ENCODE peak calls at places on chromosomes 11 and 22, in six cellular contexts. W is PC-3, C is activated B cell treated with CpG ODN at 0.5 μM for 24 hours, I is GM10248, V is cardiac fibroblast, M is tibial nerve. G is an unnamed sample.
A peak's percentile ranks its signal among the peaks of the same experiment; 100 is the strongest.

GRCh38 chr11:794766-795637 is 3.1 kb downstream of the SLC25A22 start:
- DNase-seq in W (no peak), C (no peak), I (no peak), V (no peak), M (no peak), G (no peak)

GRCh38 chr22:36860017-36860416 is 789 bp upstream of the NCF4 start:
- DNase-seq in W (no peak), C (no peak), I (no peak), V (no peak), M (no peak), G (no peak)

GRCh38 chr11:131672191-131672590 is 301.8 kb downstream of the NTM start:
- DNase-seq in W (no peak), C (no peak), I (no peak), V (no peak), M (no peak), G (no peak)

GRCh38 chr22:35638408-35638807 is 9.8 kb upstream of the APOL6 start:
- DNase-seq in W (no peak), C (no peak), I (no peak), V (peak; percentile 91), M (peak; percentile 72), G (no peak)

GRCh38 chr11:69215784-69216415 is 60.2 kb downstream of the SMIM38 start:
- DNase-seq in W (peak; percentile 65), C (no peak), I (no peak), V (peak; percentile 5), M (no peak), G (no peak)

GRCh38 chr11:45278721-45279120 is 7.4 kb downstream of the SYT13 start:
- DNase-seq in W (no peak), C (no peak), I (no peak), V (no peak), M (no peak), G (no peak)

GRCh38 chr11:73429121-73429740 is 53.0 kb downstream of the RELT start:
- DNase-seq in W (peak; percentile 68), C (no peak), I (no peak), V (peak; percentile 59), M (no peak), G (no peak)

GRCh38 chr22:22703715-22704114 is 59.3 kb downstream of the GGTLC2 start:
- DNase-seq in W (peak; percentile 77), C (no peak), I (no peak), V (peak; percentile 45), M (no peak), G (no peak)

GRCh38 chr11:118689503-118689851 is 10.0 kb upstream of the TREH start:
- DNase-seq in W (no peak), C (no peak), I (no peak), V (no peak), M (no peak), G (no peak)

GRCh38 chr22:50677493-50678217 is 5.0 kb downstream of the SHANK3 start:
- DNase-seq in W (no peak), C (no peak), I (peak; percentile 10), V (no peak), M (no peak), G (no peak)

GRCh38 chr11:96341237-96342130 is 1.5 kb downstream of the MAML2 start:
- DNase-seq in W (peak; percentile 52), C (peak; percentile 54), I (peak; percentile 65), V (peak; percentile 74), M (peak; percentile 49), G (peak; percentile 52)

DNA sequence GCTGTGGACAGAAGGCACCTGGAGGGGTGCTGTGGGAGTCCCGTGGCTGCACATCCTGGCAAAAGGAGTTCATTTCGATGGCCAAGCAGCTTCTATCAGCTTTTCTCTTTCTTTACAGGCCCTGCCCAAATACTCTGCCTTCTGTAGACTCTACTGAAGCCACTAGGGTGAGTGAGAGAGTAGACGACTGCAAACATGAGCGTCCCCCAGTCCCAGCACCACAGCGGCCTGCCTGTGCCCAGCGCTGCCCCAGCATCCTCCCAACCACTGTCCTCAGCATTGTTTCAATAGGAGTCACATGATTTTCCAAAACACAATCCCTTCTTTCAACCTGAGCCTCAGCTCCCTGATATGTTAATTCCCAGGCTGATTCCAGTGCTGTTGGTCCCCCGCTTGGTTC is 110.0 kb downstream of the KIRREL3 start:
- DNase-seq in W (no peak), C (no peak), I (no peak), V (no peak), M (no peak), G (no peak)
- TF ChIP-seq CTCF in W (no peak), C (no peak), I (no peak), V (no peak), M (no peak), G (no peak)

GRCh38 chr11:28581286-28582242 is 473.4 kb downstream of the METTL15 start:
- DNase-seq in W (peak; percentile 6), C (no peak), I (no peak), V (peak; percentile 18), M (no peak), G (no peak)
- TF ChIP-seq CTCF in W (no peak), C (no peak), I (no peak), V (no peak), M (no peak), G (no peak)

GRCh38 chr11:102064316-102064715 is 17.1 kb downstream of the CFAP300 start:
- DNase-seq in W (no peak), C (no peak), I (no peak), V (no peak), M (no peak), G (no peak)

GRCh38 chr11:102062106-102062505 is 14.9 kb downstream of the CFAP300 start:
- DNase-seq in W (no peak), C (no peak), I (no peak), V (no peak), M (no peak), G (no peak)

DNA sequence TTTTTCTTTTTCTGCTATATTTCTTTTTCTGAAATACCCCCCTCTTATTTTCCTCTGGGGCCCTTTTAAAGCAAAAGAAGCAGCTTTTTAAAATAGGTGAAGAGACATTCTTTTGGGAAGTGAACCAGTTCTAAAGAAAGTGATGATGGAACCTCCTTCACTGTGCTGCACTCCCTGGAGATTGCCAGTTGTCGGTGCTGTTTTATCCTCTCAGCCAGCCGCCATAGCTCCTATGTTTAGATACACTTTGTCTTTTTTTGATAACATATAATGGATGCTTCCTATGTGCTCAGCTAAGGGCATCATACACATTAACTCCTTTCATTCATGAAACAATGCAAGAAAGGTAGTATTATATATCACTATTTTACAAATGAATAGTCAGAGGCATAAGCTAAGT is 14.0 kb downstream of the CFAP300 start:
- DNase-seq in W (no peak), C (no peak), I (no peak), V (peak; percentile 37), M (no peak), G (no peak)
- TF ChIP-seq CTCF in W (peak; percentile 47), C (no peak), I (no peak), V (peak; percentile 52), M (no peak), G (no peak)

GRCh38 chr11:75144716-75145014 is 6.2 kb upstream of the SLCO2B1 start:
- DNase-seq in W (no peak), C (no peak), I (no peak), V (no peak), M (no peak), G (no peak)
- TF ChIP-seq CTCF in W (peak; percentile 1), C (no peak), I (no peak), V (no peak), M (no peak), G (peak; percentile 53)

DNA sequence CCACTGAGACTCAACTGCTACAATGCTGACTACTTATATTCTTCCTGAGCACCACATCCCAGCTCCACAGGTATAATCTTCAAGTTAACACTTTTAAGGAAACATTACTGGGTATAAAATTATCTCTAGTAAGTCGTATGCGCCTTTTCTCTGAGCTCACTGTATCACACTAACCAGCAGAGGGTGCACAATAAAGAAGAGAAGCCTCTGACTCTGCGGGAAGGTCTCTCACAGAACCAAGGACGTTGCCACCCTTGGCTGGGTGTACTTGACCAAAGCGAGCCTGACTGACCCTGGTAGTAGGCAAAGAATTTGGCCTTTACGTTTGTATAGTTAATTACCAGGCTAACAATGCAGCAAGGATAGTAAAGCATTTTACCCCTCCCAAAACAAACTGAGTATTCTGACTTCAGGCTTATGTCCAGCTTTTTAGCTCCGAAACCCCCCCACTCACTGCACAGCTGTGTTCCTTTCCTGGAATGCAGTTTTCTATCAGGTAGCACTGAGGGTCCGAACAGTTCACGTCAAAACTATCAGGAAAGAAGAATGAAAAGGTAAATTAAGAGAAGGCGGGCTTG is at the start of gene BTBD18:
- DNase-seq in W (peak; percentile 79), C (no peak), I (peak; percentile 51), V (peak; percentile 78), M (no peak), G (no peak)
- TF ChIP-seq CTCF in W (peak; percentile 87), C (no peak), I (peak; percentile 34), V (peak; percentile 59), M (peak; percentile 33), G (peak; percentile 25)

DNA sequence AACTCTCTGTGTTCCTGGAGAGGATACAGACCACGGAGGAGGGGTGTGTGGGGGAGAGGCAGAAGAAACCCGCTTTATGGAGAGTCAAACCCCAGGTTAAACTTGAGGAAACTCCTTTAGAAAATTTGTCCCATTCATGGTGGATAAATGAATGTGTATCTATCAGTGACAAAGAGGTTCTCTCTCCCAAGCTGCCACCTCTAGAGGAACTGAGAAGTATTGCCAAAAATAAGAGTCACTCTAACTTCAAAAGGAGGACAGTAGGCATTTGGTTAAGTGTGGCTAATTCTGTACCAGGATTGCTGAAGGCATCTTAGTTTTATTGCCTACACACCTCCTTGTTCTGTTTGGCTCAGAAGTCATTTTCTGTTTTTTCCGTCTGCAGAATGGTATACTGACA is 189.0 kb upstream of the MPPED2 start:
- DNase-seq in W (no peak), C (no peak), I (no peak), V (no peak), M (no peak), G (no peak)
- TF ChIP-seq CTCF in W (no peak), C (no peak), I (no peak), V (no peak), M (no peak), G (no peak)

GRCh38 chr11:126328444-126328843 is 24.6 kb downstream of the DCPS start:
- DNase-seq in W (no peak), C (no peak), I (no peak), V (no peak), M (no peak), G (peak; percentile 22)
- TF ChIP-seq CTCF in W (no peak), C (no peak), I (no peak), V (no peak), M (no peak), G (no peak)

GRCh38 chr11:34997872-34998548 is 81.6 kb downstream of the PDHX start:
- DNase-seq in W (peak; percentile 71), C (no peak), I (peak; percentile 13), V (peak; percentile 61), M (no peak), G (no peak)
- TF ChIP-seq CTCF in W (peak; percentile 85), C (peak; percentile 58), I (no peak), V (peak; percentile 34), M (peak; percentile 55), G (peak; percentile 81)